ENCODE peak calls at places on chromosomes 5 and 9, in nine cellular contexts. R is ovary, D is OCI-LY7, A is mammary epithelial cell, O is heart right ventricle, S is heart left ventricle, H is lung, K is A549, F is right lobe of liver. B is an unnamed sample.

GRCh38 chr5:95821110-95822021 is 1.2 kb downstream of the GLRX start:
- DNase-seq in R (no peak), D (peak; percentile 42), A (no peak), O (no peak), S (no peak), H (no peak), K (no peak), F (no peak), B (no peak)

GRCh38 chr5:43152946-43153345 is 32.2 kb downstream of the ZNF131 start:
- DNase-seq in R (no peak), D (no peak), A (no peak), O (no peak), S (no peak), H (no peak), K (no peak), F (no peak), B (no peak)

GRCh38 chr5:95382843-95383242 is 8.3 kb upstream of the FAM81B start:
- DNase-seq in R (no peak), D (no peak), A (no peak), O (no peak), S (no peak), H (no peak), K (no peak), F (no peak), B (no peak)

GRCh38 chr9:110712955-110713354 is 44.4 kb downstream of the MUSK start:
- DNase-seq in R (no peak), D (no peak), A (no peak), O (no peak), S (no peak), H (no peak), K (no peak), F (no peak), B (no peak)

GRCh38 chr9:82117528-82117927 is 129.0 kb downstream of the SPATA31D1 start:
- DNase-seq in R (no peak), D (no peak), A (no peak), O (no peak), S (no peak), H (no peak), K (no peak), F (no peak), B (no peak)

GRCh38 chr5:95261369-95262175 is 23.3 kb downstream of the MCTP1 start:
- DNase-seq in R (no peak), D (no peak), A (peak; percentile 9), O (no peak), S (no peak), H (no peak), K (peak; percentile 36), F (no peak), B (no peak)

GRCh38 chr5:16726538-16726946 is 109.7 kb upstream of the RETREG1 start:
- DNase-seq in R (no peak), D (peak; percentile 21), A (peak; percentile 29), O (no peak), S (peak; percentile 21), H (no peak), K (no peak), F (no peak), B (no peak)

GRCh38 chr9:108634669-108635462 is 220.9 kb downstream of the ACTL7B start:
- DNase-seq in R (no peak), D (no peak), A (peak; percentile 92), O (no peak), S (no peak), H (no peak), K (peak; percentile 10), F (no peak), B (no peak)

GRCh38 chr5:58466939-58467338 is 7.1 kb upstream of the PLK2 start:
- DNase-seq in R (no peak), D (no peak), A (no peak), O (no peak), S (no peak), H (no peak), K (peak; percentile 70), F (no peak), B (no peak)

GRCh38 chr5:125232779-125233230 is 486.4 kb upstream of the ZNF608 start:
- DNase-seq in R (no peak), D (no peak), A (peak; percentile 70), O (no peak), S (no peak), H (no peak), K (no peak), F (no peak), B (no peak)

GRCh38 chr9:107489144-107489673 is 360 bp downstream of the KLF4 start:
- DNase-seq in R (no peak), D (no peak), A (no peak), O (no peak), S (no peak), H (no peak), K (no peak), F (no peak), B (no peak)

GRCh38 chr5:19885040-19885824 is 102.8 kb downstream of the CDH18 start:
- DNase-seq in R (no peak), D (no peak), A (no peak), O (no peak), S (no peak), H (no peak), K (no peak), F (no peak), B (no peak)

GRCh38 chr5:168128154-168128553 is 163.3 kb upstream of the WWC1 start:
- DNase-seq in R (no peak), D (no peak), A (no peak), O (no peak), S (no peak), H (no peak), K (no peak), F (no peak), B (no peak)

GRCh38 chr5:168366124-168366523 is 74.7 kb downstream of the WWC1 start:
- DNase-seq in R (no peak), D (no peak), A (peak; percentile 63), O (no peak), S (no peak), H (no peak), K (peak; percentile 44), F (no peak), B (no peak)

GRCh38 chr9:135394699-135395645 is 84.6 kb upstream of the PPP1R26 start:
- DNase-seq in R (no peak), D (no peak), A (no peak), O (no peak), S (no peak), H (no peak), K (no peak), F (no peak), B (no peak)

GRCh38 chr9:135391759-135392158 is 87.8 kb upstream of the PPP1R26 start:
- DNase-seq in R (no peak), D (no peak), A (no peak), O (no peak), S (no peak), H (no peak), K (no peak), F (no peak), B (no peak)

GRCh38 chr9:135394131-135394530 is 85.5 kb upstream of the PPP1R26 start:
- DNase-seq in R (no peak), D (no peak), A (no peak), O (no peak), S (no peak), H (no peak), K (no peak), F (no peak), B (no peak)

GRCh38 chr9:135388530-135388929 is 91.1 kb upstream of the PPP1R26 start:
- DNase-seq in R (no peak), D (no peak), A (no peak), O (no peak), S (no peak), H (no peak), K (no peak), F (no peak), B (no peak)

GRCh38 chr9:135392511-135392910 is 87.1 kb upstream of the PPP1R26 start:
- DNase-seq in R (no peak), D (no peak), A (no peak), O (no peak), S (no peak), H (no peak), K (no peak), F (no peak), B (no peak)
- H3K9me3 ChIP-seq in R (no peaks in the 10 kb centered on the region), D (no peaks in the 10 kb centered on the region), A (peaks cover 46% of the 10 kb centered on the region), O (peaks cover 7% of the 10 kb centered on the region), S (no peaks in the 10 kb centered on the region), H (no peaks in the 10 kb centered on the region), K (peaks cover 14% of the 10 kb centered on the region), F (no peaks in the 10 kb centered on the region), B (peaks cover 6% of the 10 kb centered on the region)

GRCh38 chr5:32790411-32790951 is 79.4 kb downstream of the NPR3 start:
- DNase-seq in R (no peak), D (no peak), A (peak; percentile 12), O (no peak), S (no peak), H (no peak), K (no peak), F (no peak), B (no peak)
- H3K27ac ChIP-seq in R (no peak overlapping the region), D (no peak overlapping the region), A (no peak overlapping the region), O (no peak overlapping the region), S (no peak overlapping the region), H (no peak overlapping the region), K (no peak overlapping the region), F (no peak overlapping the region), B (peak overlapping the region; percentile 17)

GRCh38 chr5:77638204-77638762 is at the start of gene OTP:
- DNase-seq in R (no peak), D (no peak), A (no peak), O (no peak), S (no peak), H (no peak), K (no peak), F (no peak), B (no peak)

GRCh38 chr5:77640577-77641396 is 2.3 kb upstream of the OTP start:
- DNase-seq in R (no peak), D (no peak), A (no peak), O (no peak), S (no peak), H (no peak), K (no peak), F (no peak), B (no peak)

GRCh38 chr5:77641397-77641943 is 3.0 kb upstream of the OTP start:
- DNase-seq in R (no peak), D (no peak), A (no peak), O (no peak), S (no peak), H (no peak), K (no peak), F (no peak), B (no peak)

GRCh38 chr5:77638763-77639451 is 394 bp upstream of the OTP start:
- DNase-seq in R (no peak), D (no peak), A (no peak), O (no peak), S (no peak), H (no peak), K (peak; percentile 5), F (no peak), B (no peak)

GRCh38 chr5:77639624-77640023 is 1.1 kb upstream of the OTP start:
- DNase-seq in R (no peak), D (no peak), A (no peak), O (no peak), S (no peak), H (no peak), K (no peak), F (no peak), B (no peak)
- H3K9me3 ChIP-seq in R (no peaks in the 10 kb centered on the region), D (no peaks in the 10 kb centered on the region), A (no peaks in the 10 kb centered on the region), O (no peaks in the 10 kb centered on the region), S (no peaks in the 10 kb centered on the region), H (no peaks in the 10 kb centered on the region), K (no peaks in the 10 kb centered on the region), F (no peaks in the 10 kb centered on the region), B (peaks cover 2% of the 10 kb centered on the region)

DNA sequence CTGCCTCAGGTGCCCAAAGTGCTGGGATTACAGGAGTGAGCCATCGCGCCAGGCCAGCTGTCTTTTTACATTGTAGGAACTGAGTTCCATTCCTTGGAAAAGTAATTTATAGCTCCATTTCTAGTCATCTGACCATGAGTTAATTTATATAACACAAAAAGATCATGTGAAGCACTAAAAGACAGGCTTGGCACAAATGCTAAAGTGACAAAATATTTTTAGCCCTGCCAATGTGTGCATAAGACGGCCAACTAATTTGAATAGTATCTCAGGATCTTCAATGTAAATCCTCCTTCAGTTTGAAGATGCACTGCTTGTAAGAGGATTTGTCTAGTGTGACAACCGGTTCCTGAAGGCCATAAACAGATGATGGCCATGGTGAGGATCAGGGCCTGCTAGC is 49.1 kb downstream of the MTMR12 start:
- DNase-seq in R (no peak), D (no peak), A (no peak), O (no peak), S (no peak), H (no peak), K (no peak), F (no peak), B (no peak)
- H3K27ac ChIP-seq in R (no peak overlapping the region), D (no peak overlapping the region), A (no peak overlapping the region), O (no peak overlapping the region), S (no peak overlapping the region), H (no peak overlapping the region), K (no peak overlapping the region), F (no peak overlapping the region), B (no peak overlapping the region)